ENCODE peak calls at places on chromosomes 11 and 22, in four cellular contexts. L is WTC11, Z is Right ventricle myocardium superior, W is right cardiac atrium. F is an unnamed sample.

GRCh38 chr11:78961938-78962701 is 387.5 kb upstream of the NARS2 start:
- DNase-seq in L (peak; percentile 76), Z (no peak), W (peak; percentile 65), F (no peak)

GRCh38 chr11:60165538-60165937 is 17.3 kb downstream of the MS4A6A start:
- DNase-seq in W (no peak), L (no peak), Z (no peak), F (peak; percentile 8)

GRCh38 chr11:68449951-68450350 is 10.6 kb upstream of the PPP6R3 start:
- DNase-seq in W (no peak), Z (no peak), L (no peak), F (no peak)

GRCh38 chr11:18011633-18012313 is 1.1 kb downstream of the SERGEF start:
- DNase-seq in W (peak; percentile 46), Z (no peak), L (peak; percentile 12), F (no peak)

GRCh38 chr11:60803273-60803936 is 18.3 kb downstream of the MS4A10 start:
- DNase-seq in L (no peak), W (no peak), Z (no peak), F (no peak)

GRCh38 chr11:93849751-93850584 is 450 bp downstream of the VSTM5 start:
- DNase-seq in Z (peak; percentile 52), L (peak; percentile 57), W (peak; percentile 82), F (peak; percentile 35)

GRCh38 chr11:70504246-70505020 is 106.1 kb downstream of the CTTN start:
- DNase-seq in L (no peak), W (peak; percentile 5), Z (peak; percentile 46), F (no peak)

GRCh38 chr11:118497831-118498230 is 29.4 kb upstream of the TTC36 start:
- DNase-seq in L (no peak), Z (no peak), W (no peak), F (peak; percentile 22)

GRCh38 chr11:27228891-27229290 is 134.1 kb downstream of the CCDC34 start:
- DNase-seq in L (no peak), W (no peak), Z (no peak), F (no peak)

GRCh38 chr11:88537613-88538012 is 200.1 kb upstream of the CTSC start:
- DNase-seq in Z (no peak), L (no peak), W (no peak), F (no peak)

GRCh38 chr11:65900125-65900898 is at the start of gene FOSL1:
- DNase-seq in Z (peak; percentile 91), L (peak; percentile 97), W (peak; percentile 94), F (peak; percentile 97)

GRCh38 chr11:2813141-2813908 is 72.2 kb downstream of the CDKN1C start:
- DNase-seq in L (no peak), Z (peak; percentile 30), W (peak; percentile 50), F (peak; percentile 35)

GRCh38 chr22:45804986-45805325 is 133.3 kb downstream of the ATXN10 start:
- DNase-seq in W (no peak), Z (no peak), L (no peak), F (peak; percentile 97)

GRCh38 chr11:123472236-123472935 is 42.3 kb downstream of the GRAMD1B start:
- DNase-seq in W (no peak), Z (no peak), L (no peak), F (no peak)

GRCh38 chr11:56841210-56841810 is 92.8 kb upstream of the OR9G4 start:
- DNase-seq in Z (no peak), W (peak; percentile 61), L (peak; percentile 55), F (peak; percentile 51)

GRCh38 chr11:76824083-76824939 is 36.4 kb upstream of the ACER3 start:
- DNase-seq in L (no peak), W (peak; percentile 59), Z (no peak), F (peak; percentile 78)

GRCh38 chr11:44949160-44950035 is 1.3 kb downstream of the TP53I11 start:
- DNase-seq in W (peak; percentile 74), Z (peak; percentile 67), L (peak; percentile 77), F (no peak)

GRCh38 chr11:105838668-105839403 is 183.2 kb downstream of the MSANTD4 start:
- DNase-seq in L (no peak), Z (no peak), W (no peak), F (peak; percentile 82)

GRCh38 chr22:22598144-22598543 is 39.1 kb upstream of the PRAME start:
- DNase-seq in Z (no peak), W (no peak), L (no peak), F (no peak)

GRCh38 chr11:35304393-35304790 is 115.0 kb downstream of the SLC1A2 start:
- DNase-seq in W (no peak), L (no peak), Z (no peak), F (peak; percentile 79)